ENCODE peak calls at places on chromosomes 5 and 9, in six cellular contexts. N is posterior cingulate gyrus; Y is activated CD8-positive, alpha-beta memory T cell treated with anti-CD3 and anti-CD28 coated beads for 48 hours; I is hepatocyte; B is fibroblast of the aortic adventitia; Q is GM10248. O is an unnamed sample.

GRCh38 chr5:18745591-18745987 is 1111.3 kb downstream of the TAF11L14 start:
- DNase-seq in Y (no peak), I (no peak), N (no peak), B (peak), Q (no peak), O (no peak)

GRCh38 chr5:142769251-142769792 is 855 bp upstream of the ARHGAP26 start:
- DNase-seq in B (no peak), Q (no peak), N (no peak), Y (no peak), I (peak), O (peak)

GRCh38 chr5:77087484-77088291 is 603 bp upstream of the ZBED3 start:
- DNase-seq in Y (no peak), N (no peak), I (peak), B (peak), Q (no peak), O (peak)

GRCh38 chr9:127858041-127858512 is 3.6 kb upstream of the ENG start:
- DNase-seq in Q (no peak), I (no peak), B (peak), N (no peak), Y (no peak), O (no peak)

GRCh38 chr9:38067892-38068615 is 973 bp downstream of the SHB start:
- DNase-seq in N (no peak), Q (no peak), Y (no peak), I (peak), B (no peak), O (peak)

GRCh38 chr5:100790170-100790665 is 112.9 kb downstream of the ST8SIA4 start:
- DNase-seq in I (peak), Q (no peak), Y (no peak), N (no peak), B (no peak), O (peak)

GRCh38 chr5:109161914-109162683 is 247.7 kb downstream of the PJA2 start:
- DNase-seq in B (peak), N (no peak), Y (no peak), I (no peak), Q (no peak), O (no peak)

GRCh38 chr5:77563475-77563874 is 71.4 kb upstream of the WDR41 start:
- DNase-seq in N (no peak), I (no peak), Y (no peak), Q (no peak), B (no peak), O (no peak)

GRCh38 chr5:177336112-177336511 is 15.4 kb downstream of the LMAN2 start:
- DNase-seq in Y (no peak), B (no peak), I (no peak), Q (no peak), N (no peak), O (no peak)

GRCh38 chr5:71586052-71586940 is 844 bp upstream of the MCCC2 start:
- DNase-seq in Y (no peak), Q (no peak), B (peak), N (no peak), I (peak), O (no peak)

GRCh38 chr9:135882011-135882410 is 25.3 kb downstream of the CAMSAP1 start:
- DNase-seq in B (no peak), Q (no peak), N (no peak), Y (no peak), I (no peak), O (peak)

GRCh38 chr9:121924700-121925099 is 168.4 kb downstream of the TTLL11 start:
- DNase-seq in Y (no peak), N (no peak), B (no peak), Q (no peak), I (no peak), O (no peak)

GRCh38 chr5:92548351-92548750 is 1032.7 kb downstream of the NR2F1-AS1 start:
- DNase-seq in N (no peak), Q (no peak), B (peak), Y (no peak), I (no peak), O (no peak)

GRCh38 chr5:113245427-113246052 is 189.2 kb downstream of the TSSK1B start:
- DNase-seq in Y (no peak), N (no peak), Q (no peak), I (no peak), B (peak), O (no peak)

GRCh38 chr5:73565969-73566547 is 515 bp downstream of the UTP15 start:
- DNase-seq in B (no peak), Q (no peak), N (no peak), Y (no peak), I (no peak), O (no peak)

GRCh38 chr5:172665049-172665541 is 24.0 kb downstream of the NEURL1B start:
- DNase-seq in I (no peak), B (no peak), Q (no peak), Y (no peak), N (no peak), O (no peak)

GRCh38 chr9:118262191-118262590 is 558.0 kb downstream of the TLR4 start:
- DNase-seq in Q (no peak), N (no peak), B (no peak), I (no peak), Y (no peak), O (no peak)

GRCh38 chr5:170120576-170120975 is 14.9 kb downstream of the FOXI1 start:
- DNase-seq in Q (no peak), N (no peak), Y (no peak), I (no peak), B (peak), O (no peak)

GRCh38 chr9:76912631-76913275 is 6.8 kb upstream of the PRUNE2 start:
- DNase-seq in I (no peak), Q (no peak), B (peak), Y (no peak), N (no peak), O (no peak)

GRCh38 chr5:79702606-79703380 is 13.2 kb downstream of the CMYA5 start:
- DNase-seq in N (no peak), B (peak), I (peak), Y (no peak), Q (peak), O (peak)

GRCh38 chr9:92671323-92671722 is 1.4 kb upstream of the IPPK start:
- DNase-seq in B (peak), N (no peak), I (peak), Q (no peak), Y (no peak), O (peak)

GRCh38 chr5:56516936-56517521 is 283.9 kb upstream of the ANKRD55 start:
- DNase-seq in Y (no peak), I (peak), Q (no peak), B (no peak), N (no peak), O (no peak)

GRCh38 chr5:140694276-140694675 is 3.0 kb downstream of the HARS2 start:
- DNase-seq in Y (no peak), Q (no peak), B (peak), N (no peak), I (no peak), O (no peak)

GRCh38 chr5:40386293-40386692 is 293.4 kb upstream of the PTGER4 start:
- DNase-seq in B (no peak), N (no peak), Y (no peak), I (no peak), Q (no peak), O (no peak)

GRCh38 chr9:130299785-130300615 is 34.4 kb downstream of the HMCN2 start:
- DNase-seq in I (no peak), Q (no peak), N (no peak), Y (no peak), B (peak), O (no peak)

GRCh38 chr5:53291528-53291927 is 182.0 kb upstream of the MOCS2 start:
- DNase-seq in I (peak), N (no peak), Y (no peak), Q (no peak), B (peak), O (no peak)

O was measured in endodermal cell.